ENCODE peak calls at places on chromosomes 5 and 9, in four cellular contexts. One of them, this sample, is unnamed.

GRCh38 chr9:38682713-38683112 is 37.2 kb downstream of the FAM240B start:
- DNase-seq in breast epithelium: no peak
- DNase-seq in body of pancreas: no peak
- DNase-seq in IMR-90: peak; percentile 84
- DNase-seq in this sample: peak; percentile 42

GRCh38 chr9:110995511-110996340 is 42.5 kb downstream of the LPAR1 start:
- DNase-seq in breast epithelium: no peak
- DNase-seq in body of pancreas: no peak
- DNase-seq in IMR-90: peak; percentile 54
- DNase-seq in this sample: no peak

GRCh38 chr9:114382951-114383865 is 4.6 kb downstream of the AKNA start:
- DNase-seq in body of pancreas: no peak
- DNase-seq in IMR-90: peak; percentile 50
- DNase-seq in breast epithelium: no peak
- DNase-seq in this sample: no peak

GRCh38 chr9:14910178-14910805 is at the start of gene FREM1:
- DNase-seq in IMR-90: no peak
- DNase-seq in body of pancreas: peak; percentile 54
- DNase-seq in breast epithelium: no peak
- DNase-seq in this sample: no peak

GRCh38 chr5:132253452-132254320 is 3.8 kb upstream of the PDLIM4 start:
- DNase-seq in body of pancreas: no peak
- DNase-seq in IMR-90: no peak
- DNase-seq in breast epithelium: peak; percentile 27
- DNase-seq in this sample: no peak

GRCh38 chr5:150487199-150488061 is 20.5 kb upstream of the NDST1 start:
- DNase-seq in breast epithelium: no peak
- DNase-seq in IMR-90: peak; percentile 34
- DNase-seq in body of pancreas: peak; percentile 67
- DNase-seq in this sample: no peak

GRCh38 chr5:125481506-125482455 is 735.3 kb upstream of the ZNF608 start:
- DNase-seq in breast epithelium: no peak
- DNase-seq in body of pancreas: no peak
- DNase-seq in IMR-90: no peak
- DNase-seq in this sample: no peak

GRCh38 chr9:28805197-28805596 is 1231.9 kb upstream of the C9orf72 start:
- DNase-seq in body of pancreas: no peak
- DNase-seq in breast epithelium: no peak
- DNase-seq in IMR-90: no peak
- DNase-seq in this sample: no peak

GRCh38 chr9:124079176-124079925 is 67.8 kb downstream of the LHX2 start:
- DNase-seq in breast epithelium: peak; percentile 48
- DNase-seq in IMR-90: peak; percentile 66
- DNase-seq in body of pancreas: no peak
- DNase-seq in this sample: peak; percentile 80

GRCh38 chr5:177483042-177483441 is 9.6 kb upstream of the DBN1 start:
- DNase-seq in body of pancreas: no peak
- DNase-seq in breast epithelium: no peak
- DNase-seq in IMR-90: no peak
- DNase-seq in this sample: no peak

GRCh38 chr5:177486256-177486655 is 11.1 kb downstream of the PDLIM7 start:
- DNase-seq in body of pancreas: no peak
- DNase-seq in breast epithelium: no peak
- DNase-seq in IMR-90: no peak
- DNase-seq in this sample: no peak

GRCh38 chr5:177482359-177482795 is 8.9 kb upstream of the DBN1 start:
- DNase-seq in body of pancreas: no peak
- DNase-seq in IMR-90: no peak
- DNase-seq in breast epithelium: no peak
- DNase-seq in this sample: no peak

GRCh38 chr5:177484902-177485549 is 11.6 kb upstream of the DBN1 start:
- DNase-seq in body of pancreas: no peak
- DNase-seq in breast epithelium: no peak
- DNase-seq in IMR-90: no peak
- DNase-seq in this sample: no peak

GRCh38 chr5:177483994-177484901 is 10.8 kb upstream of the DBN1 start:
- DNase-seq in IMR-90: no peak
- DNase-seq in body of pancreas: no peak
- DNase-seq in breast epithelium: no peak
- DNase-seq in this sample: no peak
- TF ChIP-seq POLR2A in IMR-90: no peak
- TF ChIP-seq POLR2A in body of pancreas: no peak
- TF ChIP-seq POLR2A in breast epithelium: no peak
- TF ChIP-seq POLR2A in this sample: no peak

DNA sequence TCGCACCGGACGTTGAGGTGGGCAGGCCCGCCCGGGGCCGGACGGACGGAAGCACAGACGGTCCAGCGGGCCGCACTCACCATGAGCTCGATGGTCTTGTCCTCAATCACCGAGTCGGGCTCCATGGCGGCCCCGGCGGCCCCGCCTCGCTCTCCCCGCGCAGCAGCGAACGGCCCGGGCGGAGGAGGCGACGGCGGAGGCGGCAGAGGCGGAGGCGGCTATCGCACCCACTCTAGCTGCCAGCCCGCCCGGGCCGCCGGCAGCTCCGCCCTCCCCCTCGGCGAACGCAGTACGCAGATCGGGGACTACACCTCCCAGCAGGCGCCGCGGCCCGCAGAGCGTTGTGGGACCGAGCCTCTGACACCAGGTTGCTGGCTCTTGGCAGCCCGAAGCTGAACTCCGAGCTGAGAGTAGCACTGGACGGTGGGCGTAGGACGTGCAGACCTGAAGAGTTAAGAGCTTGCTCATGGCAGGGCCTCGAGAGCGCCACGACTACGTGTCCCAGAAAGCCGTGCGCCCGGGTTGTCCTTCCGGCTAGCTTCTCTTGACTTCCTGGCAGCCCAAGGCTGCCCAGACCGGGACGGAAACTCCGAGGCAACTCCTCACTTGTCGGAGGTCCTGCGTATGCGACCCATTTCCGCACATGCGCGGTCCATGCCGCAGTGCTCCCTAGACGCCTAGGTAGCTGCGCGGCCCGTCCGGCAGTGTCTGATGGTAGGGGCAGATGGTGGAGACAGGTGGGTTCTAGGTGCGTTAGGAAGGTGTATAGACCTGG is at the start of gene FBXW11:
- DNase-seq in body of pancreas: peak; percentile 98
- DNase-seq in IMR-90: peak; percentile 97
- DNase-seq in breast epithelium: peak; percentile 94
- DNase-seq in this sample: peak; percentile 88
- TF ChIP-seq POLR2A in body of pancreas: peak; percentile 94
- TF ChIP-seq POLR2A in IMR-90: peak; percentile 85
- TF ChIP-seq POLR2A in breast epithelium: peak; percentile 64
- TF ChIP-seq POLR2A in this sample: peak; percentile 99

DNA sequence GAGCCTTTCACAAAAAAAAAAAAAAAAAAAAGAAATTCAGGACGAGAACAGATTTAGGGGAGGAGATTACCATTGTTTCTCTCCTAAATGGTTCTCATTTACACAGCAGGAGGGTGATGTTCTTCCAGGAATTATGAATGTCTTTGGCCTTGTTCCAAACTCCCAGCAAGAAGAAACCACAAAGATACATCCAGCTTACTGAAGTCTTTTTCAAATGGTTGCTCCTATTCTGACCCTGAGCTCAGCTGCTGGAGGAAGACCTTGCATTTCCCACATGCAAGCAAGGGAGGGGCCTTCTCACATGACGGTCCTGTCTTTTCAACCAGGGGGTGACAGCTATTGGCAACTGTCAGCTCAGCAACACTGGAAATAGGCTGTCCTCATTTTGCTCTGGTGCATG is 203.0 kb upstream of the VLDLR start:
- DNase-seq in body of pancreas: no peak
- DNase-seq in IMR-90: peak; percentile 18
- DNase-seq in breast epithelium: no peak
- DNase-seq in this sample: no peak
- TF ChIP-seq POLR2A in body of pancreas: no peak
- TF ChIP-seq POLR2A in IMR-90: no peak
- TF ChIP-seq POLR2A in breast epithelium: no peak
- TF ChIP-seq POLR2A in this sample: no peak

DNA sequence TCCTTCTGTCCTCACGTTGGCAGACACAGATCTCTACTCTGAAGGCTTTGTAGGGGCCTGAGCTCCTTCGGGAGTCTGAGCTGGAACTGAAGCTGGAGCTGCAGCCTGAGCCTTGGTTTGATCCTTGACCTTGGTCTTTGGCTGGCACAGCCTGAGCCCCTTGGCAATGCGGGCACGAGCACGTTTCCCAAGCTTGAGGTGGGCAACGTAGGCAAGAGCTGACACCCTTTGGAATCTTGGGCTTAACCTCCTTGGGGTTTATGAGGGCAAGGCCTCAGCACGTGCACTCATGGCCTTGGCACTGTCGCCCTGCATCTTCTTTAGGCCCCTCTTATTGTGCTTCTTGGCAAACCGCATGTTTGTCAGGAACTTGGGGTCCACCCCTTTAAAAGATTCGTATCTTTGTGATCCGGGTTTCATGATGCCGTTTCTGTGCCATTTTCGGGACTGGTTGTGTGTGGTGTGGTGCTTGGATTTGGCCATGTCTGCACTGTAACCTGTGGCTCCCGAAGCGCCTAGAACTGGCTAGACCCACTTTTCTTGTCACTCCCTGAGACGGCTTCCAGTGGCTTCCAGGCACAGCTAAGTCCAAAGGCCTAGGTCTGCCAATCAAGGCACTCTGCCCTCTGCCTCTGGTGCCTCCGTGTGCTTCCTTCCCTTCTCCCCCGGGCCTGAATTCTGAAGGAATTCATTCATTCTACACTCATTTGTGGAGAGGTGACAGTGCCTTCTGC is 1.4 kb downstream of the SUSD1 start:
- DNase-seq in body of pancreas: peak; percentile 15
- DNase-seq in IMR-90: no peak
- DNase-seq in breast epithelium: no peak
- DNase-seq in this sample: no peak
- TF ChIP-seq POLR2A in body of pancreas: no peak
- TF ChIP-seq POLR2A in IMR-90: no peak
- TF ChIP-seq POLR2A in breast epithelium: no peak
- TF ChIP-seq POLR2A in this sample: no peak

DNA sequence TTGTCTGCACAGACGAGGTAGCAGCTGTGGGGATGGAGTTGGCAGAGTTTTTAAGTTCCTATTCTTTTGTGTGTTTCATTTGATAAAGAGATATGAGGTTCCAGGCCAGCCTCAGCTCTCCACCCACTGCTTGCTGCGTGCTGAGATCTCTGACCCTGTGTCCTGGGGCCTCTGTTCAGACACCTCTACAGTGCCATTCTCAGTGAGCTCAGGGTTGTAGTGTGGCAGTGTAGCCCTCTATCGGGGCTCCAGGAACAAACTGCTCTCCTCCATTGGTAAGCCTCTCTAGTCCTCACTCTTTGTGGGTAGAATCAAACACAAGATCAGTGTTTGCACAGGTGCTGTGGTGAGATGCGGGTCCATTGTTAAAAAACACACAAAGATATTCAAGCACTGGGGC is 386.6 kb upstream of the RPS23 start:
- DNase-seq in body of pancreas: peak; percentile 9
- DNase-seq in IMR-90: no peak
- DNase-seq in breast epithelium: no peak
- DNase-seq in this sample: no peak
- TF ChIP-seq POLR2A in body of pancreas: no peak
- TF ChIP-seq POLR2A in IMR-90: no peak
- TF ChIP-seq POLR2A in breast epithelium: no peak
- TF ChIP-seq POLR2A in this sample: no peak

GRCh38 chr9:27528278-27528885 is 1.2 kb downstream of the MOB3B start:
- DNase-seq in breast epithelium: peak; percentile 90
- DNase-seq in IMR-90: peak; percentile 21
- DNase-seq in body of pancreas: peak; percentile 86
- DNase-seq in this sample: no peak
- TF ChIP-seq POLR2A in breast epithelium: peak; percentile 75
- TF ChIP-seq POLR2A in IMR-90: no peak
- TF ChIP-seq POLR2A in body of pancreas: peak; percentile 72
- TF ChIP-seq POLR2A in this sample: no peak

GRCh38 chr9:130693426-130694191 is at the start of gene EXOSC2:
- DNase-seq in body of pancreas: peak; percentile 99
- DNase-seq in breast epithelium: peak; percentile 98
- DNase-seq in IMR-90: peak; percentile 98
- DNase-seq in this sample: peak; percentile 47
- TF ChIP-seq POLR2A in body of pancreas: peak; percentile 77
- TF ChIP-seq POLR2A in breast epithelium: peak; percentile 66
- TF ChIP-seq POLR2A in IMR-90: peak; percentile 85
- TF ChIP-seq POLR2A in this sample: peak; percentile 61

This sample was measured in H54.